ENCODE peak calls at places on chromosomes 3 and 15, in six cellular contexts. L, H, F, O, V and N are unnamed samples.

GRCh38 chr3:129461022-129461421 is 21.0 kb downstream of the IFT122 start:
- DNase-seq in F (no peak), L (no peak), V (peak), H (no peak), O (no peak), N (no peak)

GRCh38 chr3:185688808-185689207 is 102.7 kb downstream of the SENP2 start:
- DNase-seq in F (peak), V (peak), L (peak), H (no peak), O (no peak), N (peak)

GRCh38 chr15:80162059-80162554 is 9.3 kb downstream of the FAH start:
- DNase-seq in L (no peak), H (no peak), V (no peak), F (no peak), O (no peak), N (no peak)

GRCh38 chr15:81783076-81783475 is 262.7 kb downstream of the MEX3B start:
- DNase-seq in L (no peak), O (no peak), F (no peak), H (no peak), V (no peak), N (no peak)

GRCh38 chr3:38165722-38166387 is 518 bp downstream of the OXSR1 start:
- DNase-seq in H (no peak), F (no peak), O (no peak), L (peak), V (peak), N (no peak)

GRCh38 chr3:156218353-156218744 is 98.0 kb downstream of the KCNAB1 start:
- DNase-seq in F (no peak), O (no peak), L (no peak), H (no peak), V (peak), N (no peak)

GRCh38 chr3:131883711-131884407 is 151.0 kb downstream of the CPNE4 start:
- DNase-seq in V (no peak), F (no peak), H (no peak), L (no peak), O (no peak), N (no peak)

GRCh38 chr15:51649659-51650521 is 27.3 kb upstream of the DMXL2 start:
- DNase-seq in H (no peak), L (peak), V (peak), O (peak), F (peak), N (peak)

GRCh38 chr15:60908888-60909287 is 320.2 kb downstream of the RORA start:
- DNase-seq in L (no peak), F (no peak), O (no peak), V (no peak), H (no peak), N (no peak)

GRCh38 chr3:81910244-81910852 is 148.9 kb upstream of the GBE1 start:
- DNase-seq in O (no peak), H (no peak), F (peak), V (peak), L (peak), N (no peak)

GRCh38 chr15:34039506-34040123 is 611 bp upstream of the AVEN start:
- DNase-seq in V (peak), H (no peak), F (no peak), O (peak), L (no peak), N (no peak)

GRCh38 chr15:57060799-57061198 is 142.4 kb downstream of the TCF12 start:
- DNase-seq in V (peak), F (no peak), O (no peak), L (peak), H (no peak), N (peak)

GRCh38 chr15:49135893-49136292 is 19.5 kb downstream of the COPS2 start:
- DNase-seq in V (peak), H (no peak), F (no peak), O (no peak), L (peak), N (peak)

GRCh38 chr3:129992781-129993180 is 18.3 kb downstream of the TRH start:
- DNase-seq in V (peak), O (no peak), F (no peak), H (no peak), L (peak), N (no peak)

GRCh38 chr3:58163234-58163633 is 47.5 kb downstream of the DNASE1L3 start:
- DNase-seq in H (no peak), O (no peak), V (no peak), L (no peak), F (no peak), N (no peak)

GRCh38 chr3:2510746-2511145 is 412.1 kb downstream of the CNTN4 start:
- DNase-seq in L (no peak), H (no peak), F (no peak), O (no peak), V (no peak), N (no peak)

GRCh38 chr3:172174396-172175253 is 135.2 kb downstream of the FNDC3B start:
- DNase-seq in F (no peak), O (no peak), H (no peak), L (no peak), V (no peak), N (no peak)

GRCh38 chr3:10366681-10367101 is 45.8 kb upstream of the SEC13 start:
- DNase-seq in O (no peak), V (peak), H (no peak), F (peak), L (peak), N (peak)

DNA sequence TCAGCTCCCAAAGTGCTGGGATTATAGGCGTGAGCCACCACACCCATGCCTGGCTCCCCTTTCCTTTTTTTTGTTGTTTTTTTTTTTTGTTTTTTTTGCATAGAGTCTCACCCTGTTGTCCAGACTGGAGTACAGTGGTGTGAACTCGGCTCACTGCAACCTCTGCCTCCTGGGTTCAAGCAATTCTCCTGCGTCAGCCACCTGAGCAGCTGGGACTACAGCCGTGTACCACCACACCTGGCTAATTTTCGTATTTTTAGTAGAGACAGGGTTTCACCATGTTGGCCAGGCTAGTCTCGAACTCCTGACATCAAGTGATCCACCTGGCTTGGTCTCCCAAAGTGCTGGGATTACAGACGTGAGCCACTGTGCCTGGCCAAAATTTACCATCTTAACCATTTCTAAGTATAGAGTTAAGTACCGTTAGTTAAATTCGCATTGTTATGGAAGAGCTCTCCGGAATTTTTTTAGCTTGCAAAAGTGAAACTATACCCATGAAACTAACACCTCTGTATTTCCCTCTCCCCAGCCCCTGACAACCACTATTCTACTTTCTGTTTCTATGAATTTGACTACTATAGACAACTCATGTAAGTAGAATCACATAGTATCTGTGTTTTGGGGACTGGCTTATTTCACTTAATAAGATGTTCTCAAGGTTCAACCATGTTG is 70.9 kb upstream of the C15orf39 start:
- DNase-seq in O (peak), F (no peak), H (no peak), L (no peak), V (no peak), N (no peak)
- H3K4me3 ChIP-seq in O (no peak), F (no peak), H (peak), L (no peak), V (no peak), N (no peak)

DNA sequence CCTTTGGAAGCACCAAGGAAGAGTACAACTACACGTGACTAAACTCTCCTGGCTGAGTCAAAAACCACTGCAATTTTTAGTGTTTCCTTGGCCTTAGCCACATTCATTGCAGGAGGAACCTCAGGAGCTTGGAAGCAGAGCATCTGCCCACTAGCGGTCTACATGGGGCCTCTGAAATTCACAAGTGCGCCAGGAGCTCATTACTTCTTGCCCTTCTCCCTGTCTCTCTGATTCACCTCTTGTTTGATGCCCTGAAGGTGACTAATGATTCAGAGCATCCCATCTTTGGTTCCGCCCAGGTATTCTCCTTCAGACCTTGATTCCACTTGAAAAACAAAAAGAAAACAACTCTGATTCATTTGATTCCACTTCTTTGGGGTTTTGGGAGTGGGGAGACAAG is 201.1 kb upstream of the LPP start:
- DNase-seq in V (peak), O (no peak), H (no peak), F (no peak), L (no peak), N (no peak)
- TF ChIP-seq CTCF in V (no peak), O (no peak), H (no peak), F (no peak), L (no peak), N (no peak)

DNA sequence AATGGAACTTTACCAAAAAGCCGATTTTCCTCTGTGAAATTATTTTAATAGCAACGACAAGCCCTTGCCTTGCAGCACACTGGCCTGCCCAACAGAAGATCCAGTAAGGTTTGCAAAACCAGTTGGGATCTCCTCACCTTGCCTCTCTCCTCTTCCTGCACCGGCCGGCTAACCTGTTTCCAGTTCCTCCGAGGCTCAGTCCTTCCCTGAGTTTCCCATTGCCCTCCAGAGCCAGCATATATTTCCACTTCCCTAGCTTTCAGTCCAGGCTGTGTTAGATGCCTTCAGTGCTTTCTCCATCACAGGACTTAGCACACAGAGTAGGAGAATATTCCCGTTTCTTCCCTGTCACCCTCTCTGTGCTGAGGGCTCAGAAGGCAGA is 60.3 kb downstream of the NOX5 start:
- DNase-seq in V (no peak), O (no peak), F (no peak), L (peak), H (no peak), N (no peak)
- H3K4me3 ChIP-seq in V (peak), O (no peak), F (peak), L (peak), H (peak), N (peak)

DNA sequence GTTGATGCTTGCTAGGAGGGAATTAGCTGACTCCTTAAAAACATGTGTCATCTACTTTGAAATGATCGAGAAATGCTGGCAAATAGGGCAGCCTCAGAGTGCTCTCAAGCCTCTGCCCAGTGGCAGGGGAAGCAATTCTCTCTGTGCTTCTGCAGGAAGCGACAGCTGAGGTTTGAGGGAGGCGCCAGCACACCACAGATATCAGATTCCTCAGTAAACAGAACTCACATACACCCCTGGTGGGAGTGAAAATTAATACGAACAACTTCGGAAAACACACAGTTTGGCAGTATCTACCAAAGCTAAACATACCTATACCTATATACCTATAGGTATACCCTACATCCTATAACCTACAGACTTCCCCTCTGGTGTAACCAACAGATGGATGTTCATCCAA is 61.3 kb downstream of the NSMCE3 start:
- DNase-seq in V (no peak), H (no peak), L (peak), O (no peak), F (no peak), N (no peak)
- TF ChIP-seq CTCF in V (no peak), H (no peak), L (no peak), O (no peak), F (no peak), N (no peak)

GRCh38 chr15:95664435-95664834 is 666.1 kb upstream of the NR2F2 start:
- DNase-seq in L (no peak), O (no peak), F (no peak), H (no peak), V (no peak), N (no peak)
- H3K4me3 ChIP-seq in L (no peak), O (no peak), F (no peak), H (no peak), V (no peak), N (no peak)

DNA sequence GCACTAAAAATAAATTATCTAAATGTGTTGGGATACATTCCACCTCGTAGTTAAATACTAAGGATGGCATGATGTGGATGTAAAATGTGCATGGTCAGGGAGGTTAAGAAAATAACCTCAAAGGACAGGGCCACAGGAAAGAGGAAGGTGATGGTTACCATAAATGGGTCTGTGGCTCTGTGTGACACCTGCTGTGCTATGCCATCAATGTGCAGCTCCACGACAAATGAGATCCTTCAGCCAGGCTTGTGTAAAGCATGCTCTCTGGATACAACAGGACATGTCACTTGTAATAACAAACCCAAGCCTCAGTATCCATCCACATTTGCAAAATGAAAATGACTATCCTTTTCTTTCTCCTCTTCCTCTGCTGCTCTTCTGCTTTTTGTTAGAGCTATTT is 456.7 kb upstream of the RASGRP1 start:
- DNase-seq in F (no peak), H (no peak), L (no peak), V (no peak), O (no peak), N (no peak)
- TF ChIP-seq CTCF in F (no peak), H (no peak), L (no peak), V (no peak), O (no peak), N (no peak)

GRCh38 chr3:64023861-64024223 is 548 bp upstream of the PSMD6 start:
- DNase-seq in H (no peak), O (no peak), F (no peak), V (no peak), L (peak), N (no peak)
- H3K4me3 ChIP-seq in H (peak), O (peak), F (peak), V (no peak), L (peak), N (no peak)

GRCh38 chr3:195532345-195532744 is 10.8 kb downstream of the PPP1R2 start:
- DNase-seq in L (no peak), H (no peak), V (no peak), F (no peak), O (no peak), N (no peak)
- TF ChIP-seq CTCF in L (no peak), H (no peak), V (no peak), F (no peak), O (no peak), N (no peak)

DNA sequence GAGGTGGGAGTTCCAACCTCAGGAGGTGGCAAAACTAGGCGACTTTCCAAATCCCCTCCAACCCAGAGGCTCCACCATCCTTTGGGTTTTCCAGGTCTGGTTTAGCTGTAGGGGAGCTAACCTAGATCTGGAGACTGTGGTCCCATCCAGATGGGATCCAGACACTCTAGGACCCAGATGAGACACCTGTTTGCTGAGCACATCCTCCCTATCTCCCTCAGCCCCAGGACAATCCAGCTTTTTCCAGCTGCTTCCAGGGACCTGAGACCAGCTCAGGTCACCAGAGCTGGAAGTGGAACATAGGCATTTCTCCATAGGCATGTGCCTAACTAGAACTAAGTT is 18.2 kb downstream of the CRTAP start:
- DNase-seq in L (no peak), F (no peak), O (no peak), H (no peak), V (no peak), N (no peak)
- H3K4me3 ChIP-seq in L (no peak), F (no peak), O (no peak), H (no peak), V (no peak), N (no peak)

DNA sequence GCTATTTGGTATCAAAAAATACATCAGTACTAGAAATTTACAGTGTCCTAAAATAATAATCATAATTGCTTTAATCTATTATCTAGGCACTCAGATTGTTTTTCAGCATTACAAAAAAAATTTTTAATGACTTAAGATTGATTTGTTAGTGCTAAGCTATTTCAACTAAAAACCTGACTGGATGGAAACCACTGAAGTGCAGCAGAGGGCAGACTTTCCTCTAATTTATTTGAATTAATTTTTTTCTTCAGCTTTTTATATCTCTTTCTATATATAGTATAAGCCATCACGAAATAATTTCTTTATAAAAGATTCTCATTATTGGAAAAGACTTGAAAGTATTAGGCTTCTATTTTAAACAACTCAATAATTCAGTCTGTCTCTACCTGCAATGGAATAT is 131.4 kb downstream of the IQCH start:
- DNase-seq in F (no peak), O (no peak), H (no peak), V (no peak), L (no peak), N (no peak)
- TF ChIP-seq CTCF in F (no peak), O (no peak), H (no peak), V (peak), L (peak), N (no peak)